ENCODE peak calls at places on chromosomes 12 and 14, in ten cellular contexts. One of them, this sample, is unnamed.

GRCh38 chr12:4114986-4115385 is 158.6 kb upstream of the CCND2 start:
- DNase-seq in HT1080: no peak
- DNase-seq in heart right ventricle: no peak
- DNase-seq in GM20000: no peak
- DNase-seq in GM19239: no peak
- DNase-seq in MV-4-11: no peak
- DNase-seq in NCI-H2029: no peak
- DNase-seq in NCI-H1417: no peak
- DNase-seq in stimulated activated CD8-positive, alpha-beta memory T cell treated with anti-CD3 and anti-CD28 coated beads, Interleukin-15, amount 100 ng/mL, for 4 hours: no peak
- DNase-seq in NCI-H187 treated with DMSO at 0.1 percent for 48 hours: no peak
- DNase-seq in this sample: no peak

GRCh38 chr12:42568952-42569916 is 20.3 kb downstream of the PRICKLE1 start:
- DNase-seq in GM19239: peak
- DNase-seq in MV-4-11: peak
- DNase-seq in heart right ventricle: peak
- DNase-seq in NCI-H187 treated with DMSO at 0.1 percent for 48 hours: peak
- DNase-seq in NCI-H1417: peak
- DNase-seq in NCI-H2029: no peak
- DNase-seq in GM20000: peak
- DNase-seq in stimulated activated CD8-positive, alpha-beta memory T cell treated with anti-CD3 and anti-CD28 coated beads, Interleukin-15, amount 100 ng/mL, for 4 hours: no peak
- DNase-seq in HT1080: peak
- DNase-seq in this sample: peak

GRCh38 chr14:103706551-103707328 is 8.5 kb downstream of the XRCC3 start:
- DNase-seq in heart right ventricle: no peak
- DNase-seq in NCI-H1417: peak
- DNase-seq in NCI-H2029: no peak
- DNase-seq in stimulated activated CD8-positive, alpha-beta memory T cell treated with anti-CD3 and anti-CD28 coated beads, Interleukin-15, amount 100 ng/mL, for 4 hours: no peak
- DNase-seq in GM20000: no peak
- DNase-seq in MV-4-11: no peak
- DNase-seq in NCI-H187 treated with DMSO at 0.1 percent for 48 hours: no peak
- DNase-seq in HT1080: no peak
- DNase-seq in GM19239: no peak
- DNase-seq in this sample: no peak

GRCh38 chr12:126112849-126113248 is 1047.6 kb downstream of the AACS start:
- DNase-seq in NCI-H1417: no peak
- DNase-seq in GM20000: no peak
- DNase-seq in NCI-H2029: no peak
- DNase-seq in MV-4-11: no peak
- DNase-seq in heart right ventricle: no peak
- DNase-seq in HT1080: no peak
- DNase-seq in NCI-H187 treated with DMSO at 0.1 percent for 48 hours: no peak
- DNase-seq in stimulated activated CD8-positive, alpha-beta memory T cell treated with anti-CD3 and anti-CD28 coated beads, Interleukin-15, amount 100 ng/mL, for 4 hours: no peak
- DNase-seq in GM19239: no peak
- DNase-seq in this sample: no peak

GRCh38 chr14:105489607-105490317 is 1.3 kb upstream of the TEDC1 start:
- DNase-seq in GM20000: peak
- DNase-seq in HT1080: peak
- DNase-seq in MV-4-11: peak
- DNase-seq in NCI-H2029: peak
- DNase-seq in NCI-H187 treated with DMSO at 0.1 percent for 48 hours: peak
- DNase-seq in stimulated activated CD8-positive, alpha-beta memory T cell treated with anti-CD3 and anti-CD28 coated beads, Interleukin-15, amount 100 ng/mL, for 4 hours: peak
- DNase-seq in NCI-H1417: peak
- DNase-seq in heart right ventricle: peak
- DNase-seq in GM19239: peak
- DNase-seq in this sample: peak

GRCh38 chr14:22084393-22085281 is 411.0 kb upstream of the OR4E1 start:
- DNase-seq in GM20000: peak
- DNase-seq in HT1080: peak
- DNase-seq in NCI-H187 treated with DMSO at 0.1 percent for 48 hours: no peak
- DNase-seq in NCI-H1417: peak
- DNase-seq in stimulated activated CD8-positive, alpha-beta memory T cell treated with anti-CD3 and anti-CD28 coated beads, Interleukin-15, amount 100 ng/mL, for 4 hours: no peak
- DNase-seq in heart right ventricle: peak
- DNase-seq in GM19239: no peak
- DNase-seq in MV-4-11: peak
- DNase-seq in NCI-H2029: peak
- DNase-seq in this sample: peak

GRCh38 chr14:69518341-69519101 is 34.0 kb downstream of the PLEKHD1 start:
- DNase-seq in NCI-H2029: no peak
- DNase-seq in stimulated activated CD8-positive, alpha-beta memory T cell treated with anti-CD3 and anti-CD28 coated beads, Interleukin-15, amount 100 ng/mL, for 4 hours: no peak
- DNase-seq in GM19239: no peak
- DNase-seq in MV-4-11: no peak
- DNase-seq in GM20000: no peak
- DNase-seq in NCI-H187 treated with DMSO at 0.1 percent for 48 hours: no peak
- DNase-seq in heart right ventricle: no peak
- DNase-seq in HT1080: no peak
- DNase-seq in NCI-H1417: no peak
- DNase-seq in this sample: no peak

GRCh38 chr14:51704465-51705050 is 52.8 kb downstream of the FRMD6 start:
- DNase-seq in MV-4-11: no peak
- DNase-seq in heart right ventricle: no peak
- DNase-seq in stimulated activated CD8-positive, alpha-beta memory T cell treated with anti-CD3 and anti-CD28 coated beads, Interleukin-15, amount 100 ng/mL, for 4 hours: no peak
- DNase-seq in NCI-H2029: no peak
- DNase-seq in GM19239: no peak
- DNase-seq in HT1080: no peak
- DNase-seq in NCI-H187 treated with DMSO at 0.1 percent for 48 hours: no peak
- DNase-seq in NCI-H1417: no peak
- DNase-seq in GM20000: no peak
- DNase-seq in this sample: no peak

This sample was measured in GM13977.